ENCODE peak calls at places on chromosome 20, in eight cellular contexts. One of them, this sample, is unnamed.

GRCh38 chr20:44309763-44310663 is 989 bp downstream of the FITM2 start:
- DNase-seq in colonic mucosa: peak; percentile 73
- DNase-seq in ascending aorta: no peak
- DNase-seq in omental fat pad: no peak
- DNase-seq in foreskin keratinocyte: peak; percentile 17
- DNase-seq in uterus: peak; percentile 36
- DNase-seq in endodermal cell: no peak
- DNase-seq in progenitor cell of endocrine pancreas: no peak
- DNase-seq in this sample: no peak

GRCh38 chr20:18628330-18628941 is 40.6 kb downstream of the DTD1 start:
- DNase-seq in colonic mucosa: peak; percentile 38
- DNase-seq in ascending aorta: no peak
- DNase-seq in omental fat pad: no peak
- DNase-seq in foreskin keratinocyte: peak; percentile 5
- DNase-seq in uterus: no peak
- DNase-seq in endodermal cell: peak; percentile 90
- DNase-seq in progenitor cell of endocrine pancreas: no peak
- DNase-seq in this sample: no peak

GRCh38 chr20:36366623-36367369 is 60.7 kb downstream of the DLGAP4 start:
- DNase-seq in colonic mucosa: no peak
- DNase-seq in ascending aorta: no peak
- DNase-seq in omental fat pad: no peak
- DNase-seq in foreskin keratinocyte: no peak
- DNase-seq in uterus: no peak
- DNase-seq in endodermal cell: no peak
- DNase-seq in progenitor cell of endocrine pancreas: no peak
- DNase-seq in this sample: no peak

GRCh38 chr20:61803903-61804804 is 261.5 kb downstream of the TAF4 start:
- DNase-seq in colonic mucosa: no peak
- DNase-seq in ascending aorta: no peak
- DNase-seq in omental fat pad: no peak
- DNase-seq in foreskin keratinocyte: peak; percentile 39
- DNase-seq in uterus: no peak
- DNase-seq in endodermal cell: peak; percentile 60
- DNase-seq in progenitor cell of endocrine pancreas: no peak
- DNase-seq in this sample: no peak

GRCh38 chr20:25288291-25289181 is 40.7 kb downstream of the PYGB start:
- DNase-seq in colonic mucosa: no peak
- DNase-seq in ascending aorta: peak; percentile 7
- DNase-seq in omental fat pad: no peak
- DNase-seq in foreskin keratinocyte: no peak
- DNase-seq in uterus: peak; percentile 9
- DNase-seq in endodermal cell: no peak
- DNase-seq in progenitor cell of endocrine pancreas: no peak
- DNase-seq in this sample: peak; percentile 78

GRCh38 chr20:59850018-59850641 is 83.3 kb downstream of the SYCP2 start:
- DNase-seq in colonic mucosa: no peak
- DNase-seq in ascending aorta: no peak
- DNase-seq in omental fat pad: no peak
- DNase-seq in foreskin keratinocyte: no peak
- DNase-seq in uterus: no peak
- DNase-seq in endodermal cell: no peak
- DNase-seq in progenitor cell of endocrine pancreas: no peak
- DNase-seq in this sample: peak; percentile 41

GRCh38 chr20:46995561-46996142 is 101.0 kb downstream of the EYA2 start:
- DNase-seq in colonic mucosa: no peak
- DNase-seq in ascending aorta: no peak
- DNase-seq in omental fat pad: no peak
- DNase-seq in foreskin keratinocyte: no peak
- DNase-seq in uterus: no peak
- DNase-seq in endodermal cell: peak; percentile 87
- DNase-seq in progenitor cell of endocrine pancreas: no peak
- DNase-seq in this sample: no peak

GRCh38 chr20:35284267-35284991 is at the start of gene EIF6:
- DNase-seq in colonic mucosa: peak; percentile 89
- DNase-seq in ascending aorta: no peak
- DNase-seq in omental fat pad: peak; percentile 44
- DNase-seq in foreskin keratinocyte: peak; percentile 86
- DNase-seq in uterus: peak; percentile 76
- DNase-seq in endodermal cell: peak; percentile 95
- DNase-seq in progenitor cell of endocrine pancreas: peak; percentile 75
- DNase-seq in this sample: peak; percentile 94

GRCh38 chr20:4929686-4930397 is 71.5 kb downstream of the SLC23A2 start:
- DNase-seq in colonic mucosa: no peak
- DNase-seq in ascending aorta: no peak
- DNase-seq in omental fat pad: no peak
- DNase-seq in foreskin keratinocyte: peak; percentile 21
- DNase-seq in uterus: no peak
- DNase-seq in endodermal cell: no peak
- DNase-seq in progenitor cell of endocrine pancreas: no peak
- DNase-seq in this sample: peak; percentile 31

GRCh38 chr20:61185841-61186601 is 66.0 kb upstream of the CDH4 start:
- DNase-seq in colonic mucosa: no peak
- DNase-seq in ascending aorta: no peak
- DNase-seq in omental fat pad: no peak
- DNase-seq in foreskin keratinocyte: peak; percentile 99
- DNase-seq in uterus: no peak
- DNase-seq in endodermal cell: no peak
- DNase-seq in progenitor cell of endocrine pancreas: no peak
- DNase-seq in this sample: no peak

GRCh38 chr20:47354710-47355488 is 1.6 kb downstream of the ZMYND8 start:
- DNase-seq in colonic mucosa: no peak
- DNase-seq in ascending aorta: no peak
- DNase-seq in omental fat pad: no peak
- DNase-seq in foreskin keratinocyte: no peak
- DNase-seq in uterus: no peak
- DNase-seq in endodermal cell: no peak
- DNase-seq in progenitor cell of endocrine pancreas: no peak
- DNase-seq in this sample: no peak

GRCh38 chr20:5557123-5557522 is 193.1 kb upstream of the SHLD1 start:
- DNase-seq in colonic mucosa: peak; percentile 70
- DNase-seq in ascending aorta: no peak
- DNase-seq in omental fat pad: no peak
- DNase-seq in foreskin keratinocyte: peak; percentile 25
- DNase-seq in uterus: no peak
- DNase-seq in endodermal cell: peak; percentile 88
- DNase-seq in progenitor cell of endocrine pancreas: no peak
- DNase-seq in this sample: peak; percentile 40

GRCh38 chr20:62978559-62978938 is 26.0 kb downstream of the SLC17A9 start:
- DNase-seq in colonic mucosa: no peak
- DNase-seq in ascending aorta: no peak
- DNase-seq in omental fat pad: no peak
- DNase-seq in foreskin keratinocyte: no peak
- DNase-seq in uterus: no peak
- DNase-seq in endodermal cell: no peak
- DNase-seq in progenitor cell of endocrine pancreas: no peak
- DNase-seq in this sample: no peak

GRCh38 chr20:9114709-9115108 is 45.8 kb downstream of the PLCB4 start:
- DNase-seq in colonic mucosa: no peak
- DNase-seq in ascending aorta: no peak
- DNase-seq in omental fat pad: no peak
- DNase-seq in foreskin keratinocyte: no peak
- DNase-seq in uterus: no peak
- DNase-seq in endodermal cell: no peak
- DNase-seq in progenitor cell of endocrine pancreas: no peak
- DNase-seq in this sample: no peak

GRCh38 chr20:43752051-43752360 is 25.2 kb upstream of the GTSF1L start:
- DNase-seq in colonic mucosa: no peak
- DNase-seq in ascending aorta: no peak
- DNase-seq in omental fat pad: no peak
- DNase-seq in foreskin keratinocyte: no peak
- DNase-seq in uterus: no peak
- DNase-seq in endodermal cell: no peak
- DNase-seq in progenitor cell of endocrine pancreas: no peak
- DNase-seq in this sample: no peak

GRCh38 chr20:9258891-9259290 is 190.0 kb downstream of the PLCB4 start:
- DNase-seq in colonic mucosa: no peak
- DNase-seq in ascending aorta: no peak
- DNase-seq in omental fat pad: no peak
- DNase-seq in foreskin keratinocyte: no peak
- DNase-seq in uterus: no peak
- DNase-seq in endodermal cell: no peak
- DNase-seq in progenitor cell of endocrine pancreas: no peak
- DNase-seq in this sample: no peak

GRCh38 chr20:6887966-6888365 is 120.5 kb downstream of the BMP2 start:
- DNase-seq in colonic mucosa: no peak
- DNase-seq in ascending aorta: no peak
- DNase-seq in omental fat pad: no peak
- DNase-seq in foreskin keratinocyte: no peak
- DNase-seq in uterus: no peak
- DNase-seq in endodermal cell: no peak
- DNase-seq in progenitor cell of endocrine pancreas: no peak
- DNase-seq in this sample: no peak

GRCh38 chr20:2998728-2999127 is 44.7 kb upstream of the GNRH2 start:
- DNase-seq in colonic mucosa: no peak
- DNase-seq in ascending aorta: no peak
- DNase-seq in omental fat pad: no peak
- DNase-seq in foreskin keratinocyte: no peak
- DNase-seq in uterus: no peak
- DNase-seq in endodermal cell: no peak
- DNase-seq in progenitor cell of endocrine pancreas: no peak
- DNase-seq in this sample: no peak

GRCh38 chr20:41308726-41309413 is 8.7 kb downstream of the ZHX3 start:
- DNase-seq in colonic mucosa: no peak
- DNase-seq in ascending aorta: no peak
- DNase-seq in omental fat pad: no peak
- DNase-seq in foreskin keratinocyte: no peak
- DNase-seq in uterus: no peak
- DNase-seq in endodermal cell: no peak
- DNase-seq in progenitor cell of endocrine pancreas: no peak
- DNase-seq in this sample: no peak

GRCh38 chr20:51403465-51404220 is 138.9 kb downstream of the NFATC2 start:
- DNase-seq in colonic mucosa: no peak
- DNase-seq in ascending aorta: no peak
- DNase-seq in omental fat pad: no peak
- DNase-seq in foreskin keratinocyte: no peak
- DNase-seq in uterus: no peak
- DNase-seq in endodermal cell: no peak
- DNase-seq in progenitor cell of endocrine pancreas: no peak
- DNase-seq in this sample: no peak
- TF ChIP-seq CTCF in colonic mucosa: no peak
- TF ChIP-seq CTCF in ascending aorta: no peak
- TF ChIP-seq CTCF in omental fat pad: no peak
- TF ChIP-seq CTCF in foreskin keratinocyte: no peak
- TF ChIP-seq CTCF in uterus: no peak
- TF ChIP-seq CTCF in endodermal cell: peak; percentile 41
- TF ChIP-seq CTCF in progenitor cell of endocrine pancreas: no peak
- TF ChIP-seq CTCF in this sample: no peak

DNA sequence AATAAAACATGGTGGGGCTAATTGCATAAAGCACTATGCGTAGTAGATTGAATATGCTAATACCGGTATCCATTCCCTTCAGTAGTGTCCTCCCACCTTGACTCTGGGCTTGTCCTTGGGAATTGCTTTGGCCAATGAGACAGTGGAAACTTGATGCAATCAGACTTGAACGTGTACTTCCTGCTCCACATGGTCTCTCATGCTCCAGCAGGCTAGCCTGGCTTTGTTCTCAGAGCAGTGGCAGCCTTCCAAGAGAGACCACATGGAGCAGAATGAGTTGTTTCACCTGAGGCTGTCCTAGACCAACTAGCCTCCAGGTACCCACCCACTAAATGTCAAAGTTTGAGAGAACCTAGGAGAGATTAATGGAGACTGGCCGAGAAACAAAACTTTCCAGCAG is 37.0 kb upstream of the BTBD3 start:
- DNase-seq in colonic mucosa: no peak
- DNase-seq in ascending aorta: no peak
- DNase-seq in omental fat pad: no peak
- DNase-seq in foreskin keratinocyte: peak; percentile 90
- DNase-seq in uterus: no peak
- DNase-seq in endodermal cell: no peak
- DNase-seq in progenitor cell of endocrine pancreas: no peak
- DNase-seq in this sample: no peak
- TF ChIP-seq CTCF in colonic mucosa: no peak
- TF ChIP-seq CTCF in ascending aorta: no peak
- TF ChIP-seq CTCF in omental fat pad: no peak
- TF ChIP-seq CTCF in foreskin keratinocyte: no peak
- TF ChIP-seq CTCF in uterus: no peak
- TF ChIP-seq CTCF in endodermal cell: no peak
- TF ChIP-seq CTCF in progenitor cell of endocrine pancreas: no peak
- TF ChIP-seq CTCF in this sample: no peak

DNA sequence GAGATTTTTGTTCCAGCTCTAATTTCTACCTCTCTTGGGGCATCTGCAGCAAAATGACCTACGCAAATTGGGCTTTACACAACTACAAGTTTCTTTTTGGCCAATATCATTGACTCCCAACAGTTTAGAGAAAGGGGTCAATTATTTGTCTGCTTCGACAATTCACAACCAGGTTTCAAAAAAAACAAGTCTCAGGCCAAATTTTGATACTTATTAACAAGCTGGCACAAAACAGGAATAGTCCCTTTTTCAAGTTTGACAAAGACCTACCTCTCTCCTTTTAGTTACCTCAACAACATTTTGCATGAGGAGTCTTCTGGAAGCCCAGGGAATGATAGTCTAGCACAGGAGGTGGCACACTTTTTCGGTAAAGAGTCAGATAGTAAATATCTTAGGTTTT is 97.9 kb upstream of the TSHZ2 start:
- DNase-seq in colonic mucosa: no peak
- DNase-seq in ascending aorta: no peak
- DNase-seq in omental fat pad: no peak
- DNase-seq in foreskin keratinocyte: no peak
- DNase-seq in uterus: no peak
- DNase-seq in endodermal cell: no peak
- DNase-seq in progenitor cell of endocrine pancreas: no peak
- DNase-seq in this sample: no peak
- TF ChIP-seq CTCF in colonic mucosa: no peak
- TF ChIP-seq CTCF in ascending aorta: no peak
- TF ChIP-seq CTCF in omental fat pad: no peak
- TF ChIP-seq CTCF in foreskin keratinocyte: no peak
- TF ChIP-seq CTCF in uterus: no peak
- TF ChIP-seq CTCF in endodermal cell: no peak
- TF ChIP-seq CTCF in progenitor cell of endocrine pancreas: no peak
- TF ChIP-seq CTCF in this sample: no peak

GRCh38 chr20:37943501-37944455 is 40.9 kb downstream of the VSTM2L start:
- DNase-seq in colonic mucosa: peak; percentile 14
- DNase-seq in ascending aorta: no peak
- DNase-seq in omental fat pad: no peak
- DNase-seq in foreskin keratinocyte: no peak
- DNase-seq in uterus: no peak
- DNase-seq in endodermal cell: peak; percentile 72
- DNase-seq in progenitor cell of endocrine pancreas: no peak
- DNase-seq in this sample: no peak
- TF ChIP-seq CTCF in colonic mucosa: no peak
- TF ChIP-seq CTCF in ascending aorta: no peak
- TF ChIP-seq CTCF in omental fat pad: no peak
- TF ChIP-seq CTCF in foreskin keratinocyte: no peak
- TF ChIP-seq CTCF in uterus: no peak
- TF ChIP-seq CTCF in endodermal cell: peak; percentile 62
- TF ChIP-seq CTCF in progenitor cell of endocrine pancreas: peak; percentile 11
- TF ChIP-seq CTCF in this sample: peak; percentile 9

GRCh38 chr20:14632906-14633305 is 295.5 kb upstream of the FLRT3 start:
- DNase-seq in colonic mucosa: no peak
- DNase-seq in ascending aorta: no peak
- DNase-seq in omental fat pad: no peak
- DNase-seq in foreskin keratinocyte: no peak
- DNase-seq in uterus: no peak
- DNase-seq in endodermal cell: peak; percentile 45
- DNase-seq in progenitor cell of endocrine pancreas: no peak
- DNase-seq in this sample: no peak
- TF ChIP-seq CTCF in colonic mucosa: no peak
- TF ChIP-seq CTCF in ascending aorta: no peak
- TF ChIP-seq CTCF in omental fat pad: no peak
- TF ChIP-seq CTCF in foreskin keratinocyte: no peak
- TF ChIP-seq CTCF in uterus: no peak
- TF ChIP-seq CTCF in endodermal cell: peak; percentile 34
- TF ChIP-seq CTCF in progenitor cell of endocrine pancreas: no peak
- TF ChIP-seq CTCF in this sample: no peak

GRCh38 chr20:58213112-58213511 is 15.3 kb downstream of the ANKRD60 start:
- DNase-seq in colonic mucosa: no peak
- DNase-seq in ascending aorta: no peak
- DNase-seq in omental fat pad: no peak
- DNase-seq in foreskin keratinocyte: no peak
- DNase-seq in uterus: no peak
- DNase-seq in endodermal cell: no peak
- DNase-seq in progenitor cell of endocrine pancreas: no peak
- DNase-seq in this sample: no peak
- TF ChIP-seq CTCF in colonic mucosa: no peak
- TF ChIP-seq CTCF in ascending aorta: no peak
- TF ChIP-seq CTCF in omental fat pad: no peak
- TF ChIP-seq CTCF in foreskin keratinocyte: no peak
- TF ChIP-seq CTCF in uterus: no peak
- TF ChIP-seq CTCF in endodermal cell: no peak
- TF ChIP-seq CTCF in progenitor cell of endocrine pancreas: no peak
- TF ChIP-seq CTCF in this sample: no peak

This sample was measured in GM13977.